ENCODE peak calls at places on chromosomes 4 and X, in six cellular contexts. M is GM13977; F is activated T-helper 1 cell treated with anti-CD3 and anti-CD28 coated beads, Interleukin-2, amount 50 U/mL, for 16 hours; P is HFFc6; R is stimulated activated CD4-positive, alpha-beta T cell treated with anti-CD3 and anti-CD28 coated beads, Interleukin-1b, Interleukin-23, amount 100 ng/mL, for 24 hours; N is activated CD8-positive, alpha-beta memory T cell treated with anti-CD3 and anti-CD28 coated beads for 4 hours. D is an unnamed sample.

GRCh38 chrX:132766452-132766851 is 192.0 kb downstream of the HS6ST2 start:
- DNase-seq in M (no peak), F (no peak), P (no peak), R (no peak), N (no peak), D (no peak)

GRCh38 chrX:153902388-153902787 is 2.1 kb upstream of the AVPR2 start:
- DNase-seq in M (no peak), F (no peak), P (no peak), R (no peak), N (no peak), D (no peak)

GRCh38 chr4:108205859-108206258 is 37.1 kb upstream of the LEF1 start:
- DNase-seq in M (no peak), F (no peak), P (no peak), R (no peak), N (no peak), D (no peak)

GRCh38 chr4:98747659-98748091 is 89.3 kb upstream of the TSPAN5 start:
- DNase-seq in M (no peak), F (no peak), P (no peak), R (no peak), N (no peak), D (no peak)

GRCh38 chr4:37393889-37394288 is 149.3 kb downstream of the NWD2 start:
- DNase-seq in M (no peak), F (no peak), P (no peak), R (no peak), N (no peak), D (no peak)

GRCh38 chrX:153803211-153804099 is 9.0 kb downstream of the SSR4 start:
- DNase-seq in M (no peak), F (no peak), P (no peak), R (no peak), N (no peak), D (no peak)

GRCh38 chrX:105260291-105261043 is 40.0 kb upstream of the TEX13A start:
- DNase-seq in M (no peak), F (no peak), P (no peak), R (no peak), N (no peak), D (no peak)

GRCh38 chr4:1746265-1746691 is 25.0 kb downstream of the TACC3 start:
- DNase-seq in M (peak), F (peak), P (peak), R (peak), N (peak), D (peak)

GRCh38 chr4:87002682-87003043 is 67.9 kb downstream of the AFF1 start:
- DNase-seq in M (no peak), F (no peak), P (no peak), R (no peak), N (no peak), D (no peak)

GRCh38 chr4:177229331-177229730 is 80.3 kb upstream of the NEIL3 start:
- DNase-seq in M (peak), F (no peak), P (no peak), R (no peak), N (no peak), D (no peak)